ENCODE peak calls at places on chromosomes 13 and 19, in six cellular contexts. One of them, this sample, is unnamed.

GRCh38 chr19:4776436-4777205 is 14.9 kb upstream of the FEM1A start:
- DNase-seq in endothelial cell of umbilical vein: no peak
- DNase-seq in endodermal cell: no peak
- DNase-seq in mucosa of descending colon: no peak
- DNase-seq in uterus: no peak
- DNase-seq in ovary: no peak
- DNase-seq in this sample: no peak

GRCh38 chr13:66965146-66965545 is 265.0 kb downstream of the PCDH9 start:
- DNase-seq in endothelial cell of umbilical vein: peak
- DNase-seq in endodermal cell: no peak
- DNase-seq in mucosa of descending colon: no peak
- DNase-seq in uterus: no peak
- DNase-seq in ovary: no peak
- DNase-seq in this sample: no peak

GRCh38 chr13:40170982-40171381 is 495.5 kb downstream of the FOXO1 start:
- DNase-seq in endothelial cell of umbilical vein: no peak
- DNase-seq in endodermal cell: peak
- DNase-seq in mucosa of descending colon: no peak
- DNase-seq in uterus: no peak
- DNase-seq in ovary: no peak
- DNase-seq in this sample: no peak

GRCh38 chr19:33821871-33822270 is 25.2 kb downstream of the KCTD15 start:
- DNase-seq in endothelial cell of umbilical vein: no peak
- DNase-seq in endodermal cell: no peak
- DNase-seq in mucosa of descending colon: no peak
- DNase-seq in uterus: no peak
- DNase-seq in ovary: no peak
- DNase-seq in this sample: no peak

GRCh38 chr19:1483067-1483978 is 4.3 kb upstream of the C19orf25 start:
- DNase-seq in endothelial cell of umbilical vein: no peak
- DNase-seq in endodermal cell: no peak
- DNase-seq in mucosa of descending colon: peak
- DNase-seq in uterus: no peak
- DNase-seq in ovary: no peak
- DNase-seq in this sample: no peak

GRCh38 chr13:34913040-34913439 is 29.0 kb upstream of the NBEA start:
- DNase-seq in endothelial cell of umbilical vein: peak
- DNase-seq in endodermal cell: peak
- DNase-seq in mucosa of descending colon: no peak
- DNase-seq in uterus: no peak
- DNase-seq in ovary: no peak
- DNase-seq in this sample: peak

GRCh38 chr19:8221161-8221560 is 12.0 kb downstream of the CERS4 start:
- DNase-seq in endothelial cell of umbilical vein: no peak
- DNase-seq in endodermal cell: no peak
- DNase-seq in mucosa of descending colon: no peak
- DNase-seq in uterus: no peak
- DNase-seq in ovary: no peak
- DNase-seq in this sample: no peak

GRCh38 chr13:21106089-21106488 is 44.7 kb upstream of the LATS2 start:
- DNase-seq in endothelial cell of umbilical vein: no peak
- DNase-seq in endodermal cell: no peak
- DNase-seq in mucosa of descending colon: no peak
- DNase-seq in uterus: no peak
- DNase-seq in ovary: no peak
- DNase-seq in this sample: no peak

GRCh38 chr13:99464441-99464949 is 36.8 kb upstream of the TM9SF2 start:
- DNase-seq in endothelial cell of umbilical vein: no peak
- DNase-seq in endodermal cell: no peak
- DNase-seq in mucosa of descending colon: no peak
- DNase-seq in uterus: no peak
- DNase-seq in ovary: no peak
- DNase-seq in this sample: no peak

GRCh38 chr13:39257642-39258041 is 219.4 kb downstream of the NHLRC3 start:
- DNase-seq in endothelial cell of umbilical vein: no peak
- DNase-seq in endodermal cell: no peak
- DNase-seq in mucosa of descending colon: no peak
- DNase-seq in uterus: no peak
- DNase-seq in ovary: no peak
- DNase-seq in this sample: no peak

GRCh38 chr19:4831351-4832340 is at the start of gene TICAM1:
- DNase-seq in endothelial cell of umbilical vein: peak
- DNase-seq in endodermal cell: peak
- DNase-seq in mucosa of descending colon: peak
- DNase-seq in uterus: peak
- DNase-seq in ovary: peak
- DNase-seq in this sample: peak

GRCh38 chr13:99062593-99062992 is 84.7 kb upstream of the DOCK9 start:
- DNase-seq in endothelial cell of umbilical vein: peak
- DNase-seq in endodermal cell: no peak
- DNase-seq in mucosa of descending colon: no peak
- DNase-seq in uterus: peak
- DNase-seq in ovary: peak
- DNase-seq in this sample: no peak

GRCh38 chr13:36251528-36251927 is 37.2 kb upstream of the SOHLH2 start:
- DNase-seq in endothelial cell of umbilical vein: no peak
- DNase-seq in endodermal cell: no peak
- DNase-seq in mucosa of descending colon: no peak
- DNase-seq in uterus: no peak
- DNase-seq in ovary: no peak
- DNase-seq in this sample: no peak

GRCh38 chr13:30020726-30021312 is 170.4 kb upstream of the UBL3 start:
- DNase-seq in endothelial cell of umbilical vein: no peak
- DNase-seq in endodermal cell: no peak
- DNase-seq in mucosa of descending colon: no peak
- DNase-seq in uterus: peak
- DNase-seq in ovary: no peak
- DNase-seq in this sample: no peak

GRCh38 chr19:55340784-55341147 is 1.1 kb downstream of the KMT5C start:
- DNase-seq in endothelial cell of umbilical vein: peak
- DNase-seq in endodermal cell: no peak
- DNase-seq in mucosa of descending colon: peak
- DNase-seq in uterus: no peak
- DNase-seq in ovary: no peak
- DNase-seq in this sample: peak
- TF ChIP-seq CTCF in endothelial cell of umbilical vein: no peak
- TF ChIP-seq CTCF in endodermal cell: peak
- TF ChIP-seq CTCF in mucosa of descending colon: no peak
- TF ChIP-seq CTCF in uterus: no peak
- TF ChIP-seq CTCF in ovary: no peak
- TF ChIP-seq CTCF in this sample: no peak

GRCh38 chr13:45587897-45588296 is 27.6 kb downstream of the ERICH6B start:
- DNase-seq in endothelial cell of umbilical vein: no peak
- DNase-seq in endodermal cell: no peak
- DNase-seq in mucosa of descending colon: no peak
- DNase-seq in uterus: no peak
- DNase-seq in ovary: no peak
- DNase-seq in this sample: no peak

GRCh38 chr13:45582533-45583076 is 32.9 kb downstream of the ERICH6B start:
- DNase-seq in endothelial cell of umbilical vein: no peak
- DNase-seq in endodermal cell: no peak
- DNase-seq in mucosa of descending colon: no peak
- DNase-seq in uterus: no peak
- DNase-seq in ovary: no peak
- DNase-seq in this sample: no peak

GRCh38 chr13:45584816-45585215 is 30.7 kb downstream of the ERICH6B start:
- DNase-seq in endothelial cell of umbilical vein: no peak
- DNase-seq in endodermal cell: peak
- DNase-seq in mucosa of descending colon: no peak
- DNase-seq in uterus: no peak
- DNase-seq in ovary: no peak
- DNase-seq in this sample: no peak
- TF ChIP-seq CTCF in endothelial cell of umbilical vein: no peak
- TF ChIP-seq CTCF in endodermal cell: peak
- TF ChIP-seq CTCF in mucosa of descending colon: no peak
- TF ChIP-seq CTCF in uterus: no peak
- TF ChIP-seq CTCF in ovary: no peak
- TF ChIP-seq CTCF in this sample: no peak

GRCh38 chr13:27797228-27797624 is 4.9 kb downstream of the GSX1 start:
- DNase-seq in endothelial cell of umbilical vein: peak
- DNase-seq in endodermal cell: peak
- DNase-seq in mucosa of descending colon: no peak
- DNase-seq in uterus: no peak
- DNase-seq in ovary: no peak
- DNase-seq in this sample: peak
- TF ChIP-seq CTCF in endothelial cell of umbilical vein: peak
- TF ChIP-seq CTCF in endodermal cell: peak
- TF ChIP-seq CTCF in mucosa of descending colon: no peak
- TF ChIP-seq CTCF in uterus: no peak
- TF ChIP-seq CTCF in ovary: no peak
- TF ChIP-seq CTCF in this sample: peak

GRCh38 chr13:62125451-62125850 is 709.8 kb upstream of the PCDH20 start:
- DNase-seq in endothelial cell of umbilical vein: no peak
- DNase-seq in endodermal cell: no peak
- DNase-seq in mucosa of descending colon: no peak
- DNase-seq in uterus: no peak
- DNase-seq in ovary: no peak
- DNase-seq in this sample: no peak

GRCh38 chr13:62123409-62123808 is 707.8 kb upstream of the PCDH20 start:
- DNase-seq in endothelial cell of umbilical vein: no peak
- DNase-seq in endodermal cell: no peak
- DNase-seq in mucosa of descending colon: no peak
- DNase-seq in uterus: no peak
- DNase-seq in ovary: no peak
- DNase-seq in this sample: no peak

GRCh38 chr13:62122434-62122833 is 706.8 kb upstream of the PCDH20 start:
- DNase-seq in endothelial cell of umbilical vein: no peak
- DNase-seq in endodermal cell: no peak
- DNase-seq in mucosa of descending colon: no peak
- DNase-seq in uterus: no peak
- DNase-seq in ovary: no peak
- DNase-seq in this sample: no peak

DNA sequence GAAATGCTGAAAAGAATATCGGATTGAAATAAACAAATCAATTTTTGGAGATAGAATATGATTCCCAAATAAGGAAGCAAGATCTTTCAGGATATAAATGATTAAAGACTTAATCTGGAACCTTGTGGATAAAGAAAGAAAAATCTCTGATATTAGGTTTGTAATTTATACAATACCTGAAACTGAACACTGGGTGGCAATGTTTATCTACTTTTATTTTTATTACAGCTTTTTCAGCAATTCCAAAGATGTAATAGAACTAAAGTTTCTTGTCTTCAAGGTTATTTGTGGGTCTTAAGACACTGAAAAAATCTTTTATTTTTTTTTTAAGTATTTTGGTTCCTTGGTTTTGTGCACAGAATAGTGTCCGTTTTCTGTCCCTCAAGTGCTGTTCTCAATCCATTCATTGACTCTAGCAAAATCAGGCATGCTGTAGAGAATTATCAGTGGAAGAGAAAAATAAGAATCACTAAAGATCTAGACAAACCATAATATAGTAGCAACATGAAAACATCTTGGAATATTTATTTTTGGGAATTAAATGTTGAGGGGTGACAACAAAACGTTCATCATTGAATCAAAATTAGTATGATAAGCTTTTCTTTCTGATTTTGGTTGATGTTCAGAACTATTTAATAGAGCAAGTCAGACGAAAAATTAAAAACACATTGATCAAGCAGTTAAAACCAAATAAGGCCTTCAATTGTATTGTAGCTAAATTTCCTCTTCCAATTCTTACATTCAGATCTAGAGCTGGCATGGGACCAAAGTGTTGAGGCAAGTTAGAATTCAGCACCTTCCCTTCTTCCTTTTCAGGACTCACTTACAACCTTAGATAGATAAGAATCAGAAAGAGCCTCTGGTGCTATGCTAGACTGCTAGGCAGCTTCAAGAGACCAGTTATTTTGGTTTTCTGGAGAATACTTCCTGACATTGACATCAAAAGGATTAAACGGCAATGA is 704.4 kb upstream of the PCDH20 start:
- DNase-seq in endothelial cell of umbilical vein: peak
- DNase-seq in endodermal cell: no peak
- DNase-seq in mucosa of descending colon: no peak
- DNase-seq in uterus: no peak
- DNase-seq in ovary: no peak
- DNase-seq in this sample: no peak
- TF ChIP-seq CTCF in endothelial cell of umbilical vein: peak
- TF ChIP-seq CTCF in endodermal cell: peak
- TF ChIP-seq CTCF in mucosa of descending colon: no peak
- TF ChIP-seq CTCF in uterus: no peak
- TF ChIP-seq CTCF in ovary: no peak
- TF ChIP-seq CTCF in this sample: no peak

GRCh38 chr13:33467556-33467955 is 182.0 kb upstream of the STARD13 start:
- DNase-seq in endothelial cell of umbilical vein: no peak
- DNase-seq in endodermal cell: no peak
- DNase-seq in mucosa of descending colon: no peak
- DNase-seq in uterus: no peak
- DNase-seq in ovary: no peak
- DNase-seq in this sample: no peak

GRCh38 chr13:33464345-33464744 is 178.8 kb upstream of the STARD13 start:
- DNase-seq in endothelial cell of umbilical vein: no peak
- DNase-seq in endodermal cell: no peak
- DNase-seq in mucosa of descending colon: no peak
- DNase-seq in uterus: no peak
- DNase-seq in ovary: no peak
- DNase-seq in this sample: no peak

GRCh38 chr13:33471182-33471581 is 185.6 kb upstream of the STARD13 start:
- DNase-seq in endothelial cell of umbilical vein: no peak
- DNase-seq in endodermal cell: no peak
- DNase-seq in mucosa of descending colon: no peak
- DNase-seq in uterus: no peak
- DNase-seq in ovary: no peak
- DNase-seq in this sample: no peak

GRCh38 chr13:33462109-33462508 is 176.6 kb upstream of the STARD13 start:
- DNase-seq in endothelial cell of umbilical vein: no peak
- DNase-seq in endodermal cell: no peak
- DNase-seq in mucosa of descending colon: no peak
- DNase-seq in uterus: no peak
- DNase-seq in ovary: no peak
- DNase-seq in this sample: no peak

GRCh38 chr13:33466262-33466661 is 180.7 kb upstream of the STARD13 start:
- DNase-seq in endothelial cell of umbilical vein: peak
- DNase-seq in endodermal cell: no peak
- DNase-seq in mucosa of descending colon: no peak
- DNase-seq in uterus: no peak
- DNase-seq in ovary: no peak
- DNase-seq in this sample: no peak
- TF ChIP-seq CTCF in endothelial cell of umbilical vein: no peak
- TF ChIP-seq CTCF in endodermal cell: peak
- TF ChIP-seq CTCF in mucosa of descending colon: no peak
- TF ChIP-seq CTCF in uterus: no peak
- TF ChIP-seq CTCF in ovary: no peak
- TF ChIP-seq CTCF in this sample: no peak

This sample was measured in nephron progenitor cell.